ENCODE peak calls at places on chromosomes 11 and 22, in four cellular contexts. U is colonic mucosa, Z is A549, Q is PC-9. K is an unnamed sample.

GRCh38 chr11:2444301-2445106 is at the start of the genes KCNQ1 and TRPM5:
- DNase-seq in Z (peak; percentile 59), U (peak; percentile 85), Q (no peak), K (no peak)

GRCh38 chr11:114367244-114367957 is 32.9 kb downstream of the C11orf71 start:
- DNase-seq in Z (no peak), Q (no peak), U (no peak), K (no peak)

GRCh38 chr11:101825551-101825950 is 89.3 kb upstream of the CEP126 start:
- DNase-seq in U (no peak), Q (no peak), Z (no peak), K (no peak)

GRCh38 chr11:78417888-78418583 is 416 bp upstream of the GAB2 start:
- DNase-seq in Q (peak; percentile 63), U (peak; percentile 79), Z (peak; percentile 64), K (no peak)

GRCh38 chr11:68525930-68526329 is 65.4 kb downstream of the PPP6R3 start:
- DNase-seq in Z (no peak), Q (peak; percentile 49), U (no peak), K (no peak)

GRCh38 chr22:30921108-30921507 is 47.5 kb downstream of the MORC2 start:
- DNase-seq in Q (no peak), Z (no peak), U (no peak), K (no peak)

GRCh38 chr22:46043816-46044717 is 67.1 kb upstream of the WNT7B start:
- DNase-seq in U (peak; percentile 69), Q (no peak), Z (no peak), K (no peak)

GRCh38 chr11:131928992-131929391 is 558.6 kb downstream of the NTM start:
- DNase-seq in Z (no peak), U (no peak), Q (no peak), K (no peak)

GRCh38 chr11:69598147-69598546 is 42.8 kb upstream of the CCND1 start:
- DNase-seq in Q (peak; percentile 43), U (no peak), Z (no peak), K (peak; percentile 64)

GRCh38 chr11:66328307-66329144 is 7.7 kb downstream of the RIN1 start:
- DNase-seq in U (peak; percentile 80), Z (peak; percentile 78), Q (peak; percentile 67), K (no peak)

GRCh38 chr22:48897959-48898358 is 929.7 kb downstream of the BRD1 start:
- DNase-seq in U (peak; percentile 6), Z (no peak), Q (no peak), K (peak; percentile 79)

GRCh38 chr11:61494341-61495038 is 14.1 kb upstream of the LRRC10B start:
- DNase-seq in Q (no peak), U (no peak), Z (no peak), K (no peak)

GRCh38 chr11:94128171-94128745 is 383 bp upstream of the PANX1 start:
- DNase-seq in U (no peak), Z (no peak), Q (no peak), K (peak; percentile 89)

GRCh38 chr11:29029452-29029851 is 921.3 kb downstream of the METTL15 start:
- DNase-seq in Q (no peak), Z (no peak), U (no peak), K (no peak)

GRCh38 chr22:34225278-34225677 is 305.0 kb upstream of the LARGE1 start:
- DNase-seq in Q (no peak), U (no peak), Z (no peak), K (no peak)

GRCh38 chr22:40345271-40345670 is 1.0 kb upstream of the ADSL start:
- DNase-seq in U (no peak), Z (no peak), Q (peak; percentile 70), K (no peak)

GRCh38 chr22:39173787-39174497 is 21.5 kb upstream of the CBX7 start:
- DNase-seq in U (no peak), Z (no peak), Q (no peak), K (no peak)

GRCh38 chr11:60345489-60345888 is 18.4 kb downstream of the MS4A6E start:
- DNase-seq in U (no peak), Q (no peak), Z (no peak), K (no peak)

GRCh38 chr11:68704887-68705286 is 20.5 kb downstream of the GAL start:
- DNase-seq in Q (no peak), Z (no peak), U (no peak), K (no peak)

GRCh38 chr11:39365809-39366436 is 2093.5 kb downstream of the LRRC4C start:
- DNase-seq in Q (peak; percentile 37), U (no peak), Z (no peak), K (no peak)

GRCh38 chr11:63917685-63918523 is 940 bp upstream of the RCOR2 start:
- DNase-seq in Z (peak; percentile 62), U (peak; percentile 90), Q (peak; percentile 48), K (no peak)

GRCh38 chr11:118911113-118911879 is 14.4 kb downstream of the BCL9L start:
- DNase-seq in Z (no peak), U (peak; percentile 77), Q (peak; percentile 75), K (no peak)

GRCh38 chr22:26479792-26480610 is 3.6 kb downstream of the HPS4 start:
- DNase-seq in U (peak; percentile 30), Q (no peak), Z (no peak), K (no peak)

GRCh38 chr11:72242141-72242540 is 1.8 kb downstream of the PHOX2A start:
- DNase-seq in U (no peak), Z (no peak), Q (no peak), K (no peak)

GRCh38 chr11:72245232-72245816 is 1.3 kb upstream of the PHOX2A start:
- DNase-seq in Q (no peak), Z (no peak), U (no peak), K (no peak)

GRCh38 chr11:72243173-72243566 is 806 bp downstream of the PHOX2A start:
- DNase-seq in Z (no peak), U (no peak), Q (no peak), K (no peak)

GRCh38 chr11:72243567-72244316 is at the start of gene PHOX2A:
- DNase-seq in Q (no peak), Z (no peak), U (no peak), K (no peak)

DNA sequence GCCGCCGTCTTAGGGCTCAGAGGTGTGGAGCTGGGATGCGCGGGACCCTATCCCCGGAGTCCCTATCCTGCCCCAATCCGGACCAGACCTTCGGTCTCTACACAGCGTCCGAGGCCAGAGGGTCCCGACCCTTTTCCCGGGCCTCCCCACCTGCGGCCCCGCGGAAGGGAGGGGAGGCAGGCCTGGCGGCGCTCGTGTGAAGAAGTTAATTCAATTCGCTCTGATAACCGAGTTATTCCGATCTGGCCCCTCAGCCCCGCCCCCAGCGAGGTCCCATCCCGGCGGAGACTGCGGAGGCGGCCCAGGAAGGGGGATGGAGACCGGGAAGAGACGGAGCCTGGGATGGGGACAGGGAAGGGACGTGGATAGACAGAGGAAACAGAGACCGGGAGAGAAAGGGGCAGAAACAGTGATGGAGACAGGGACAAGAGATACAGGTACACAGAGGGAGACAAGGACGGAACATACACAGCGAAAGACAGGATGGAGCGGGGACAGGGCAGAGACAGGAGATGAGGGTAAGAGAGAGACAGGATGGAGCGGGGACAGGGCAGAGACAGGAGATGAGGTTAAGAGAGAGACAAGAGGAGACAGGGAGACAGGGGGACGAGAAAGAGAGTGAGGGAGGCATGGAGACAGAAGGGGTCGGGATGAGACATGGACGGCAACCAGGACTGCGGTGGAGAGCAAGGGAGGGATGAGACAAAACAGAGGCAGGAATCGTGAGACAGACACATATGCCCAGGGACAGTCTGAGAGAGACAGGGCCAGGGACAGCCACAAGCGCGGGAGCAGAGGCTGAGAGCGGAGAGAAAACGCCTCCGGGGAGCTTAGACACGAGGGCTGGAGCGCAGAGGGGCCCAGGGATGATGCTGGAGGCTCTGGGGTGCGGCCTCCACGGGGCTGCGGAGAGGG is 598 bp upstream of the PHOX2A start:
- DNase-seq in Z (no peak), U (no peak), Q (no peak), K (no peak)
- H3K4me3 ChIP-seq in Z (no peak overlapping the region), U (no peak overlapping the region), Q (no peak overlapping the region), K (no peak overlapping the region)

GRCh38 chr11:819129-819931 is 616 bp downstream of the PNPLA2 start:
- DNase-seq in Z (no peak), Q (peak; percentile 65), U (peak; percentile 94), K (no peak)

GRCh38 chr11:821513-822371 is 3.0 kb downstream of the PNPLA2 start:
- DNase-seq in Z (no peak), Q (peak; percentile 30), U (no peak), K (no peak)

GRCh38 chr11:818396-819128 is at the start of gene PNPLA2:
- DNase-seq in Z (no peak), Q (peak; percentile 79), U (peak; percentile 73), K (no peak)

GRCh38 chr11:819943-820649 is 1.4 kb downstream of the PNPLA2 start:
- DNase-seq in Z (peak; percentile 77), U (peak; percentile 96), Q (peak; percentile 81), K (no peak)

DNA sequence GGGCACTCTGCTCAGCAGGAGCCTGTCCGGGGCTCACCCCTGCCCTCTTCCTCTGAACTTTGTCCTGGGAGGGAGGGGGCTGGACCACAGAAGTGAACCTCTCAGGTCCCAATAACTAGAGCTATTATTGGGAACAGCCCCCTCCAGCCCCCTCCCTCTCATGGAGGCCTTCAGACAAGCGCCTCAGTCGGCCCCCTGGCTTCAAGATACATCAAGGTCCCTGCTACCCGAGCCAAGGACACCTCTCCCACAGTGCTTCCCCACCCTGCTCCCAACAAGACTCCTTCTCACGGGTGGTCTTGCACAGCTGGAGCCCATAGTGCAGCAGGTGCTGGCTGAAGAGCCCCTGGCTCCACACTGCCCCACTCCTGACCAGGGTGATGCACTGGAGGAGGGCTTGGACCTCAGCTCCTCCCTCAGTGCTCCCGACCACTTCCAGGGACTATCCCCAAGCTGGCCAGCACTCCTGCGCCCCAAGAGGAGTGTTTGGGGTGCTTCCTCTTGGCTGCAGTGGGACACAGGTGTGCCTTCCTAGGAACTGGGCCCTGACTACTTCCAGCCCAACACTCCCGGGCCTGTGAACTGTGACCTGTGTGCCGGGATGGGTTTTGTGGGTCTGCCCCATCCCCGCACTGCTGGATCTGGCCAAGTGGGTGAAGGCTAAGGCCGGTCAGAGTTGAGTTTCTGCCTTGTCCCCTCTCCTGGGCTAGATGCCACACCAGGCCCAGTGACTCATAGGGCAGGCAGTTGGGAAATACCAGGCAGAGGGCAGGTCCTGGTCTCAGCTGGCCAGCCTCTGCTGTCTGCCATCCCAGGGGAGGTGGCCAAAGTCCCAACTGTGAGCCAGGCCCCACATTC is 2.2 kb downstream of the PNPLA2 start:
- DNase-seq in Z (peak; percentile 85), Q (peak; percentile 81), U (peak; percentile 80), K (no peak)
- H3K4me3 ChIP-seq in Z (peak overlapping the region; percentile 99), Q (peak overlapping the region; percentile 84), U (peak overlapping the region; percentile 70), K (peak overlapping the region; percentile 98)

GRCh38 chr22:18033204-18033998 is 9.0 kb upstream of the MICAL3 start:
- DNase-seq in Q (no peak), U (no peak), Z (no peak), K (no peak)

GRCh38 chr22:18034076-18034475 is 9.7 kb upstream of the MICAL3 start:
- DNase-seq in U (no peak), Z (no peak), Q (no peak), K (no peak)

GRCh38 chr22:18029686-18030267 is 5.4 kb upstream of the MICAL3 start:
- DNase-seq in Z (no peak), U (no peak), Q (no peak), K (no peak)

GRCh38 chr22:18031670-18032454 is 7.5 kb upstream of the MICAL3 start:
- DNase-seq in U (no peak), Z (peak; percentile 48), Q (peak; percentile 90), K (no peak)

GRCh38 chr22:18032455-18033101 is 8.2 kb upstream of the MICAL3 start:
- DNase-seq in U (no peak), Z (no peak), Q (peak; percentile 83), K (no peak)
- H3K4me3 ChIP-seq in U (no peak overlapping the region), Z (no peak overlapping the region), Q (peak overlapping the region; percentile 24), K (no peak overlapping the region)

DNA sequence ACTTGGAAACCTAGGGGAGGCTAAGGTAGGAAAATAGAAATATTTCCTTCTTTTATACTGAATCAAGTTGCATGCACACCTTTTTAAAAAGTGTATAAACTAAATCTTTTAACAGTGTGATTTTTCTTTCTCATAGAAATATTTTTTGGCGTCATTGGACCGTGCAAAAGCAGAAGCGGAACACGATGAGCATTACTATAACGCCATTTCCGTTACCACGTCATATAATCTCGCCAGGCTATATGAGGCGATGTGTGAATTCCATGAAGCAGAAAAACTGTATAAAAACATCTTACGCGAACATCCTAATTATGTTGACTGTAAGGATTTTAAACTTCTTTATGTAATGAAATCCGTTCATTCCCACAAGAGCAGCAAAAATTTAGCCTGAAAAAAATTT is 13.4 kb downstream of the CTR9 start:
- DNase-seq in Q (no peak), Z (no peak), U (no peak), K (no peak)
- H3K4me3 ChIP-seq in Q (no peak overlapping the region), Z (no peak overlapping the region), U (no peak overlapping the region), K (no peak overlapping the region)

K was measured in vagina.